ENCODE peak calls at places on chromosomes 11 and 22, in six cellular contexts. One of them, this sample, is unnamed.

GRCh38 chr11:132039521-132039920 is 669.1 kb downstream of the NTM start:
- DNase-seq in progenitor cell of endocrine pancreas: no peak
- DNase-seq in upper lobe of right lung: no peak
- DNase-seq in GM06990: no peak
- DNase-seq in brain microvascular endothelial cell: no peak
- DNase-seq in CD4-positive, alpha-beta T cell: no peak
- DNase-seq in this sample: no peak

GRCh38 chr11:18270102-18270501 is 4.0 kb downstream of the SAA1 start:
- DNase-seq in progenitor cell of endocrine pancreas: no peak
- DNase-seq in upper lobe of right lung: no peak
- DNase-seq in GM06990: no peak
- DNase-seq in brain microvascular endothelial cell: no peak
- DNase-seq in CD4-positive, alpha-beta T cell: no peak
- DNase-seq in this sample: no peak

GRCh38 chr22:17258015-17258827 is 39.0 kb upstream of the ADA2 start:
- DNase-seq in progenitor cell of endocrine pancreas: peak; percentile 30
- DNase-seq in upper lobe of right lung: no peak
- DNase-seq in GM06990: peak; percentile 86
- DNase-seq in brain microvascular endothelial cell: no peak
- DNase-seq in CD4-positive, alpha-beta T cell: peak; percentile 18
- DNase-seq in this sample: peak; percentile 44

GRCh38 chr22:42670921-42671709 is 21.9 kb upstream of the CYB5R3 start:
- DNase-seq in progenitor cell of endocrine pancreas: no peak
- DNase-seq in upper lobe of right lung: no peak
- DNase-seq in GM06990: peak; percentile 63
- DNase-seq in brain microvascular endothelial cell: peak; percentile 15
- DNase-seq in CD4-positive, alpha-beta T cell: no peak
- DNase-seq in this sample: no peak

GRCh38 chr11:68440254-68440653 is 20.3 kb upstream of the PPP6R3 start:
- DNase-seq in progenitor cell of endocrine pancreas: no peak
- DNase-seq in upper lobe of right lung: no peak
- DNase-seq in GM06990: no peak
- DNase-seq in brain microvascular endothelial cell: no peak
- DNase-seq in CD4-positive, alpha-beta T cell: no peak
- DNase-seq in this sample: no peak

GRCh38 chr22:26770624-26771023 is 113.2 kb downstream of the MIAT start:
- DNase-seq in progenitor cell of endocrine pancreas: no peak
- DNase-seq in upper lobe of right lung: no peak
- DNase-seq in GM06990: no peak
- DNase-seq in brain microvascular endothelial cell: peak; percentile 36
- DNase-seq in CD4-positive, alpha-beta T cell: no peak
- DNase-seq in this sample: no peak

GRCh38 chr22:17272511-17272991 is 53.3 kb upstream of the ADA2 start:
- DNase-seq in progenitor cell of endocrine pancreas: no peak
- DNase-seq in upper lobe of right lung: no peak
- DNase-seq in GM06990: no peak
- DNase-seq in brain microvascular endothelial cell: no peak
- DNase-seq in CD4-positive, alpha-beta T cell: no peak
- DNase-seq in this sample: no peak

GRCh38 chr11:74936087-74936486 is 12.8 kb downstream of the XRRA1 start:
- DNase-seq in progenitor cell of endocrine pancreas: no peak
- DNase-seq in upper lobe of right lung: no peak
- DNase-seq in GM06990: no peak
- DNase-seq in brain microvascular endothelial cell: no peak
- DNase-seq in CD4-positive, alpha-beta T cell: no peak
- DNase-seq in this sample: no peak

GRCh38 chr11:65606876-65607613 is 7.0 kb downstream of the MAP3K11 start:
- DNase-seq in progenitor cell of endocrine pancreas: peak; percentile 67
- DNase-seq in upper lobe of right lung: peak; percentile 95
- DNase-seq in GM06990: no peak
- DNase-seq in brain microvascular endothelial cell: peak; percentile 91
- DNase-seq in CD4-positive, alpha-beta T cell: no peak
- DNase-seq in this sample: peak; percentile 78

GRCh38 chr11:131644204-131644603 is 273.8 kb downstream of the NTM start:
- DNase-seq in progenitor cell of endocrine pancreas: no peak
- DNase-seq in upper lobe of right lung: no peak
- DNase-seq in GM06990: no peak
- DNase-seq in brain microvascular endothelial cell: no peak
- DNase-seq in CD4-positive, alpha-beta T cell: no peak
- DNase-seq in this sample: no peak

DNA sequence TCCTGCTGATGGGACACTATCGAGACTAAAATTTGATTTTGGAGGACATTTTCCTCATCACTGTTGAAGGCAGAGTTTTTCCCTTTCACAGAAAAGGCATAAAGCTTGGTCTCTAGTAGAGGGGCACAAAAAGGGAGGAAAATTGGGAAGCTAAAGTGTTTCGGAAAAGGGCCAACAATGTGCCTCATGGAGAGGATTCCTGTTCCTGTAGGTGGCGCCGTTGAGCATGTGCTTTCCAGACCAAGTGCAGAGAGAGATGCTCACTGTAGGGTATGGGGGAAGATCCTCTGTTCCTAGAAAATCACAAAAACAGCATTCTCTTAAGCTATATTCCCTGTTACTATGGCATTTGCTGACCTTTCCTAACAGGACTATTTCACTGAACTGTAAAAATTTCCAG is 18.4 kb upstream of the OR4C5 start:
- DNase-seq in progenitor cell of endocrine pancreas: no peak
- DNase-seq in upper lobe of right lung: no peak
- DNase-seq in GM06990: no peak
- DNase-seq in brain microvascular endothelial cell: no peak
- DNase-seq in CD4-positive, alpha-beta T cell: no peak
- DNase-seq in this sample: no peak
- TF ChIP-seq CTCF in progenitor cell of endocrine pancreas: no peak
- TF ChIP-seq CTCF in upper lobe of right lung: no peak
- TF ChIP-seq CTCF in GM06990: peak; percentile 9
- TF ChIP-seq CTCF in brain microvascular endothelial cell: peak; percentile 9
- TF ChIP-seq CTCF in CD4-positive, alpha-beta T cell: no peak
- TF ChIP-seq CTCF in this sample: no peak

GRCh38 chr11:48207881-48208280 is 8.7 kb upstream of the OR4B1 start:
- DNase-seq in progenitor cell of endocrine pancreas: no peak
- DNase-seq in upper lobe of right lung: no peak
- DNase-seq in GM06990: no peak
- DNase-seq in brain microvascular endothelial cell: no peak
- DNase-seq in CD4-positive, alpha-beta T cell: no peak
- DNase-seq in this sample: no peak

DNA sequence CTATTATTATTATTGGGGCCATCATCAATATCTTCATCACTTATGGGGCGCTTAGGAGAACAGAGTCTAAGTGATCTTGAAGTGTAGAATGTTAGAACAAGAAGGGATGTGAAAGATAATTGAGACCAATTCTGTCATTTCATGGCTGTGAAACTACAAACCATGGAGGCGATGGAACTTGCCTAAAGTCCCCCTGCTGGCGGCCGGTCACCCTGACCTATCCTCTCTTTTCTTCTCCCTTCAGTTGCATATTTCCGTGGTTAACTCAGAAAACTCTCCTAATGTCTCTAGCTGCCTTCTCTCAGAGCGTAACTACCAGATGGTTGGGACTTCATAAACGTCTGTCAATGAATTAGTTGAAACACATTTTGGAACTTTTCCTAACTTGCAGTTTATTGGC is 6.6 kb upstream of the OR4B1 start:
- DNase-seq in progenitor cell of endocrine pancreas: no peak
- DNase-seq in upper lobe of right lung: no peak
- DNase-seq in GM06990: no peak
- DNase-seq in brain microvascular endothelial cell: peak; percentile 22
- DNase-seq in CD4-positive, alpha-beta T cell: no peak
- DNase-seq in this sample: no peak
- TF ChIP-seq CTCF in progenitor cell of endocrine pancreas: no peak
- TF ChIP-seq CTCF in upper lobe of right lung: peak; percentile 13
- TF ChIP-seq CTCF in GM06990: no peak
- TF ChIP-seq CTCF in brain microvascular endothelial cell: peak; percentile 57
- TF ChIP-seq CTCF in CD4-positive, alpha-beta T cell: no peak
- TF ChIP-seq CTCF in this sample: peak; percentile 20

GRCh38 chr11:2150206-2150847 is 10.7 kb downstream of the INS start:
- DNase-seq in progenitor cell of endocrine pancreas: no peak
- DNase-seq in upper lobe of right lung: no peak
- DNase-seq in GM06990: no peak
- DNase-seq in brain microvascular endothelial cell: no peak
- DNase-seq in CD4-positive, alpha-beta T cell: no peak
- DNase-seq in this sample: no peak
- TF ChIP-seq CTCF in progenitor cell of endocrine pancreas: peak; percentile 68
- TF ChIP-seq CTCF in upper lobe of right lung: no peak
- TF ChIP-seq CTCF in GM06990: peak; percentile 7
- TF ChIP-seq CTCF in brain microvascular endothelial cell: peak; percentile 75
- TF ChIP-seq CTCF in CD4-positive, alpha-beta T cell: no peak
- TF ChIP-seq CTCF in this sample: peak; percentile 70

GRCh38 chr11:72585762-72586590 is 88.2 kb downstream of the PDE2A start:
- DNase-seq in progenitor cell of endocrine pancreas: peak; percentile 63
- DNase-seq in upper lobe of right lung: no peak
- DNase-seq in GM06990: peak; percentile 41
- DNase-seq in brain microvascular endothelial cell: peak; percentile 50
- DNase-seq in CD4-positive, alpha-beta T cell: peak; percentile 37
- DNase-seq in this sample: peak; percentile 69
- TF ChIP-seq CTCF in progenitor cell of endocrine pancreas: peak; percentile 91
- TF ChIP-seq CTCF in upper lobe of right lung: peak; percentile 94
- TF ChIP-seq CTCF in GM06990: peak; percentile 88
- TF ChIP-seq CTCF in brain microvascular endothelial cell: peak; percentile 87
- TF ChIP-seq CTCF in CD4-positive, alpha-beta T cell: peak; percentile 95
- TF ChIP-seq CTCF in this sample: peak; percentile 85

DNA sequence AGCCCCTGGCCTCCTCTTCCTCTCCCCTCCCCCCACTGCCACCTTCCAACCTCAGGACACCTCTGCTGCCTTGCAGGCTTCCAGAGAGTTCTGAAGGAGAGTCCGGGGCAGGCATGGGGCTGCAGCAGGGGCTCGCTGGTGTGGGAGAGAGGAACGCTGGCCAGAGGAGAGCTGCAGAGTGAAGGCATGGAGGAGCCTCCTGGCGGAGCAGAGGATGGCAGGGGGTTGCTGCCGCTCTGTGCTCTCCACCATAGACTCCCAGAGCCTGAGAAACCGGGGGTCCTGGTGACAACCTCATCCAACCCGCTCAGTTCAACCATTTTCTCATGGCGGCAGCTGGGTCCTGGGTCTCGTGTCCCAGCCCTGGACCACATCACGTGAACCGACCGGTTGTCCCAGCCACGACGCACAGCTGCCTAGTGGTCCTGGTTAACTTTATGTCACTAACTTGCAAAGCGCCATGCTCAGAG is 17.5 kb downstream of the MRGPRG start:
- DNase-seq in progenitor cell of endocrine pancreas: no peak
- DNase-seq in upper lobe of right lung: peak; percentile 59
- DNase-seq in GM06990: no peak
- DNase-seq in brain microvascular endothelial cell: no peak
- DNase-seq in CD4-positive, alpha-beta T cell: no peak
- DNase-seq in this sample: no peak
- TF ChIP-seq CTCF in progenitor cell of endocrine pancreas: no peak
- TF ChIP-seq CTCF in upper lobe of right lung: no peak
- TF ChIP-seq CTCF in GM06990: no peak
- TF ChIP-seq CTCF in brain microvascular endothelial cell: no peak
- TF ChIP-seq CTCF in CD4-positive, alpha-beta T cell: no peak
- TF ChIP-seq CTCF in this sample: no peak

GRCh38 chr11:47847892-47848635 is at the start of gene NUP160:
- DNase-seq in progenitor cell of endocrine pancreas: peak; percentile 81
- DNase-seq in upper lobe of right lung: peak; percentile 95
- DNase-seq in GM06990: peak; percentile 90
- DNase-seq in brain microvascular endothelial cell: peak; percentile 48
- DNase-seq in CD4-positive, alpha-beta T cell: peak; percentile 78
- DNase-seq in this sample: peak; percentile 79
- TF ChIP-seq CTCF in progenitor cell of endocrine pancreas: no peak
- TF ChIP-seq CTCF in upper lobe of right lung: no peak
- TF ChIP-seq CTCF in GM06990: no peak
- TF ChIP-seq CTCF in brain microvascular endothelial cell: peak; percentile 14
- TF ChIP-seq CTCF in CD4-positive, alpha-beta T cell: peak; percentile 15
- TF ChIP-seq CTCF in this sample: peak; percentile 19

DNA sequence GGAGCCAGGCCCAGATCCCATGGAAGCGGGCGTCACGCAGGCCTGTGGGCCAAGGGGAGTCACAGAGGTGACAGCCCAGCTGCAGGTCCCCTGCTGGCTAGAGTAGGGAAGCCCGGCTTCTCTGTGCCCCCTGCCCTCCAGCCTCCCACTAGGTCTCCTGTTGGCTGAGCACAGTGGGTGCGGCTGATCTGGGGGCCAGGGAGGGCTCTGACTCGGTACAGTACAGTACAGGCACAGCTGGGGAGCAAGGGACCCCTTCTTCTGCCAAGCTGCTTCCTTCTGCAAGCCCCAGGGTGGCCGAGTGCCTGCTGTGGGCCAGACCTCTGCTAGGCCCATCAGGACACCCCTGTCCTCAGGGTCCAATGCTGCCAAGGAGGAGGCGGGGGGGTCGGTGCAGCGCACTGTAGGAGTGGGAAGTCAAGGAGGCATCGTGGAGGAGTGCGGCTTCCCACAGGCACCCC is 10.1 kb downstream of the SUSD2 start:
- DNase-seq in progenitor cell of endocrine pancreas: no peak
- DNase-seq in upper lobe of right lung: peak; percentile 63
- DNase-seq in GM06990: no peak
- DNase-seq in brain microvascular endothelial cell: no peak
- DNase-seq in CD4-positive, alpha-beta T cell: no peak
- DNase-seq in this sample: no peak
- TF ChIP-seq CTCF in progenitor cell of endocrine pancreas: no peak
- TF ChIP-seq CTCF in upper lobe of right lung: no peak
- TF ChIP-seq CTCF in GM06990: no peak
- TF ChIP-seq CTCF in brain microvascular endothelial cell: no peak
- TF ChIP-seq CTCF in CD4-positive, alpha-beta T cell: no peak
- TF ChIP-seq CTCF in this sample: no peak